ENCODE peak calls at places on chromosomes 13 and 19, in eight cellular contexts. A is caudate nucleus, Y is heart right ventricle, Z is IMR-90, O is A549, C is right atrium auricular region, R is gastrocnemius medialis, P is HepG2. I is an unnamed sample.
A peak's percentile ranks its signal among the peaks of the same experiment; 100 is the strongest.

GRCh38 chr13:92739306-92739818 is 487.2 kb upstream of the GPC6 start:
- DNase-seq in A (no peak), Y (no peak), Z (peak; percentile 5), O (no peak), C (no peak), R (no peak), P (no peak), I (no peak)

GRCh38 chr19:36745870-36746269 is 26.7 kb downstream of the ZNF850 start:
- DNase-seq in A (no peak), Y (no peak), Z (no peak), O (no peak), C (no peak), R (no peak), P (no peak), I (no peak)

GRCh38 chr13:99916366-99917103 is 55.0 kb downstream of the ZIC5 start:
- DNase-seq in A (peak; percentile 6), Y (no peak), Z (peak; percentile 71), O (peak; percentile 71), C (no peak), R (no peak), P (peak; percentile 76), I (peak; percentile 77)

GRCh38 chr19:29145756-29146155 is 67.2 kb downstream of the UQCRFS1 start:
- DNase-seq in A (no peak), Y (no peak), Z (no peak), O (no peak), C (no peak), R (no peak), P (no peak), I (no peak)

GRCh38 chr13:42354246-42355117 is 82.5 kb downstream of the AKAP11 start:
- DNase-seq in A (no peak), Y (no peak), Z (peak; percentile 48), O (no peak), C (no peak), R (no peak), P (no peak), I (peak; percentile 50)

GRCh38 chr13:108925070-108925469 is 295.7 kb downstream of the MYO16 start:
- DNase-seq in A (no peak), Y (no peak), Z (no peak), O (no peak), C (no peak), R (no peak), P (no peak), I (no peak)

GRCh38 chr13:33842207-33842606 is 24.3 kb downstream of the RFC3 start:
- DNase-seq in A (no peak), Y (no peak), Z (peak; percentile 5), O (no peak), C (no peak), R (no peak), P (no peak), I (no peak)

GRCh38 chr13:99759163-99759552 is 212.4 kb downstream of the ZIC5 start:
- DNase-seq in A (no peak), Y (no peak), Z (no peak), O (no peak), C (no peak), R (no peak), P (no peak), I (no peak)

GRCh38 chr13:91133941-91134772 is 213.3 kb upstream of the MIR17HG start:
- DNase-seq in A (peak; percentile 30), Y (no peak), Z (peak; percentile 54), O (peak; percentile 57), C (no peak), R (no peak), P (peak; percentile 63), I (peak; percentile 48)

GRCh38 chr13:75347925-75348324 is 134.0 kb downstream of the TBC1D4 start:
- DNase-seq in A (no peak), Y (no peak), Z (no peak), O (peak; percentile 54), C (no peak), R (no peak), P (no peak), I (no peak)
- H3K27ac ChIP-seq in A (no peak overlapping the region), Y (no peak overlapping the region), Z (no peak overlapping the region), O (no peak overlapping the region), C (no peak overlapping the region), R (no peak overlapping the region), P (no peak overlapping the region), I (no peak overlapping the region)

DNA sequence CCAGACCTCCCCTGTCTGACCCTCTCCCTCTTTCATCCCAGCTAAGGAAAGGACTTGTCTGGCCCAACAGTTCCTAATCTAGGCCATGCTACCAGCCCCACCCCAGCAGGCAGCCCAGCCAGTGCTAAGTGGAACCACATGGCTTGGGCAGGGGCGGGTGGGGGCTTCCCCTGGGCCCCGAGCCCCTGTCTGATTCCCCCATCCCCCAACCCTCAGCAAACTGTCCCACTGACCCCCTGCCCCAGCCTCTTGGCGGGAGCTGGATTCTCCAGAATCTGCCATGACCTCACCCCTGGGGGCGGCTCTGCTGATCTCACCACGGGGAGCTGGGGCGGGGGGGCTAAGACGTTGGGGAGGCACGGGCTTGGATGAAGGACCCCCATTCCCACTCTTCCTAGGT is 2.9 kb downstream of the COL5A3 start:
- DNase-seq in A (no peak), Y (peak; percentile 66), Z (peak; percentile 47), O (no peak), C (peak; percentile 66), R (no peak), P (no peak), I (no peak)
- H3K27ac ChIP-seq in A (peak overlapping the region; percentile 9), Y (peak overlapping the region; percentile 82), Z (no peak overlapping the region), O (no peak overlapping the region), C (peak overlapping the region; percentile 79), R (peak overlapping the region; percentile 75), P (no peak overlapping the region), I (no peak overlapping the region)

GRCh38 chr19:12913011-12913561 is 6.0 kb downstream of the SYCE2 start:
- DNase-seq in A (peak; percentile 47), Y (peak; percentile 75), Z (peak; percentile 42), O (no peak), C (peak; percentile 77), R (no peak), P (peak; percentile 62), I (no peak)
- H3K27ac ChIP-seq in A (peak overlapping the region; percentile 74), Y (peak overlapping the region; percentile 79), Z (no peak overlapping the region), O (no peak overlapping the region), C (peak overlapping the region; percentile 72), R (peak overlapping the region; percentile 34), P (peak overlapping the region; percentile 65), I (peak overlapping the region; percentile 14)

GRCh38 chr19:35110974-35111373 is 4.6 kb upstream of the FXYD3 start:
- DNase-seq in A (no peak), Y (no peak), Z (no peak), O (no peak), C (no peak), R (no peak), P (no peak), I (no peak)
- H3K27ac ChIP-seq in A (no peak overlapping the region), Y (no peak overlapping the region), Z (no peak overlapping the region), O (no peak overlapping the region), C (no peak overlapping the region), R (no peak overlapping the region), P (no peak overlapping the region), I (no peak overlapping the region)

DNA sequence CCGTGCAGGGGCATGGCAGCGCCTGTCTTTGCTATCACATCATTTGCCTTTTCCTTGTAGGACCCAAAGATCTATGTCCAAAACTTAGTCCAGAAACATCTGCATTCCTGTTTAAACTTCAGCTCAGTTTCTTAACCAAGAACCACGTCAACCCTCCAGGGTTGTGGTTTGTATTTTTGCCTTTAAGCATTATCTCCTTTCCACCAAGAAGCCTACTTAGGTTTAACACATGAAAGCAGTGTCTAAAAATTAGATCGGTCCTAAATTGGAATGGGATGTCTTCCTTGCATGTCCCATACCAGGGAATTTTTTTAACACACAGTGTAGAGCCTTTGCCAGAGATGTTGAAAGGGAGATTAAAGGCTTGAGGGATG is 38.8 kb downstream of the DHRS12 start:
- DNase-seq in A (no peak), Y (no peak), Z (no peak), O (no peak), C (no peak), R (no peak), P (no peak), I (no peak)
- H3K27ac ChIP-seq in A (peak overlapping the region; percentile 68), Y (peak overlapping the region; percentile 71), Z (no peak overlapping the region), O (no peak overlapping the region), C (peak overlapping the region; percentile 84), R (peak overlapping the region; percentile 55), P (peak overlapping the region; percentile 63), I (no peak overlapping the region)